ENCODE peak calls at places on chromosomes 11 and 22, in eight cellular contexts. One of them, this sample, is unnamed.

GRCh38 chr11:83238111-83238510 is 44.6 kb downstream of the ANKRD42 start:
- DNase-seq in glomerular endothelial cell: no peak
- DNase-seq in occipital lobe: no peak
- DNase-seq in H9: no peak
- DNase-seq in NCI-H460: no peak
- DNase-seq in anterior cingulate cortex: no peak
- DNase-seq in activated CD4-positive, alpha-beta T cell treated with anti-CD3 and anti-CD28 coated beads, Interleukin-2, amount 10 ng/mL, durations not matched to agents 7 days and 5 days: no peak
- DNase-seq in cerebellar cortex: no peak
- DNase-seq in this sample: no peak

GRCh38 chr22:50340157-50340879 is 2.8 kb upstream of the PPP6R2 start:
- DNase-seq in glomerular endothelial cell: no peak
- DNase-seq in occipital lobe: no peak
- DNase-seq in H9: no peak
- DNase-seq in NCI-H460: peak
- DNase-seq in anterior cingulate cortex: no peak
- DNase-seq in activated CD4-positive, alpha-beta T cell treated with anti-CD3 and anti-CD28 coated beads, Interleukin-2, amount 10 ng/mL, durations not matched to agents 7 days and 5 days: no peak
- DNase-seq in cerebellar cortex: peak
- DNase-seq in this sample: no peak

GRCh38 chr11:47950396-47950795 is 30.0 kb upstream of the PTPRJ start:
- DNase-seq in glomerular endothelial cell: no peak
- DNase-seq in occipital lobe: no peak
- DNase-seq in H9: no peak
- DNase-seq in NCI-H460: no peak
- DNase-seq in anterior cingulate cortex: no peak
- DNase-seq in activated CD4-positive, alpha-beta T cell treated with anti-CD3 and anti-CD28 coated beads, Interleukin-2, amount 10 ng/mL, durations not matched to agents 7 days and 5 days: peak
- DNase-seq in cerebellar cortex: no peak
- DNase-seq in this sample: no peak

GRCh38 chr11:63523151-63523550 is 13.5 kb upstream of the PLAAT4 start:
- DNase-seq in glomerular endothelial cell: no peak
- DNase-seq in occipital lobe: no peak
- DNase-seq in H9: no peak
- DNase-seq in NCI-H460: no peak
- DNase-seq in anterior cingulate cortex: no peak
- DNase-seq in activated CD4-positive, alpha-beta T cell treated with anti-CD3 and anti-CD28 coated beads, Interleukin-2, amount 10 ng/mL, durations not matched to agents 7 days and 5 days: no peak
- DNase-seq in cerebellar cortex: no peak
- DNase-seq in this sample: no peak

GRCh38 chr11:118783724-118784495 is 7.1 kb downstream of the DDX6 start:
- DNase-seq in glomerular endothelial cell: no peak
- DNase-seq in occipital lobe: no peak
- DNase-seq in H9: no peak
- DNase-seq in NCI-H460: no peak
- DNase-seq in anterior cingulate cortex: no peak
- DNase-seq in activated CD4-positive, alpha-beta T cell treated with anti-CD3 and anti-CD28 coated beads, Interleukin-2, amount 10 ng/mL, durations not matched to agents 7 days and 5 days: no peak
- DNase-seq in cerebellar cortex: no peak
- DNase-seq in this sample: no peak

GRCh38 chr11:114059984-114060401 is 482 bp downstream of the ZBTB16 start:
- DNase-seq in glomerular endothelial cell: no peak
- DNase-seq in occipital lobe: no peak
- DNase-seq in H9: no peak
- DNase-seq in NCI-H460: no peak
- DNase-seq in anterior cingulate cortex: no peak
- DNase-seq in activated CD4-positive, alpha-beta T cell treated with anti-CD3 and anti-CD28 coated beads, Interleukin-2, amount 10 ng/mL, durations not matched to agents 7 days and 5 days: peak
- DNase-seq in cerebellar cortex: peak
- DNase-seq in this sample: no peak

GRCh38 chr11:88059326-88059725 is 115.9 kb downstream of the RAB38 start:
- DNase-seq in glomerular endothelial cell: no peak
- DNase-seq in occipital lobe: no peak
- DNase-seq in H9: no peak
- DNase-seq in NCI-H460: no peak
- DNase-seq in anterior cingulate cortex: no peak
- DNase-seq in activated CD4-positive, alpha-beta T cell treated with anti-CD3 and anti-CD28 coated beads, Interleukin-2, amount 10 ng/mL, durations not matched to agents 7 days and 5 days: no peak
- DNase-seq in cerebellar cortex: no peak
- DNase-seq in this sample: no peak

GRCh38 chr11:6438979-6439571 is 1.7 kb downstream of the HPX start:
- DNase-seq in glomerular endothelial cell: peak
- DNase-seq in occipital lobe: peak
- DNase-seq in H9: peak
- DNase-seq in NCI-H460: peak
- DNase-seq in anterior cingulate cortex: peak
- DNase-seq in activated CD4-positive, alpha-beta T cell treated with anti-CD3 and anti-CD28 coated beads, Interleukin-2, amount 10 ng/mL, durations not matched to agents 7 days and 5 days: peak
- DNase-seq in cerebellar cortex: peak
- DNase-seq in this sample: peak